ENCODE peak calls at places on chromosome 21, in seven cellular contexts. Y, D, U, S, Z, B and W are unnamed samples.

GRCh38 chr21:45380566-45380965 is 24.4 kb upstream of the COL18A1 start:
- DNase-seq in S (peak), Z (no peak), U (no peak), Y (no peak), B (no peak), D (no peak), W (no peak)

GRCh38 chr21:41678016-41678935 is 88.6 kb downstream of the RIPK4 start:
- DNase-seq in B (no peak), S (no peak), D (no peak), Y (no peak), U (no peak), Z (no peak), W (no peak)

GRCh38 chr21:45246535-45247320 is 41.0 kb downstream of the POFUT2 start:
- DNase-seq in Z (no peak), U (no peak), S (no peak), Y (no peak), D (peak), B (no peak), W (no peak)

GRCh38 chr21:14520535-14520934 is 25.6 kb downstream of the SAMSN1 start:
- DNase-seq in S (peak), D (no peak), Y (no peak), Z (no peak), B (no peak), U (peak), W (peak)

GRCh38 chr21:34959607-34960006 is 89.5 kb downstream of the RUNX1 start:
- DNase-seq in Y (no peak), S (no peak), U (no peak), D (no peak), Z (no peak), B (no peak), W (no peak)

GRCh38 chr21:15774590-15774989 is 44.8 kb downstream of the USP25 start:
- DNase-seq in U (no peak), D (no peak), B (no peak), Z (no peak), S (no peak), Y (no peak), W (no peak)

GRCh38 chr21:45001134-45002095 is 61.6 kb downstream of the SLX9 start:
- DNase-seq in Z (no peak), B (peak), S (peak), U (no peak), D (no peak), Y (no peak), W (no peak)

GRCh38 chr21:8992731-8993174 is 1528.6 kb upstream of the TPTE start:
- DNase-seq in Y (no peak), B (no peak), D (peak), U (no peak), Z (no peak), S (no peak), W (no peak)

GRCh38 chr21:31213787-31214186 is 130.3 kb downstream of the TIAM1 start:
- DNase-seq in D (no peak), Y (no peak), U (no peak), S (no peak), B (no peak), Z (no peak), W (no peak)

GRCh38 chr21:46116846-46117585 is 19.1 kb downstream of the COL6A2 start:
- DNase-seq in Z (no peak), U (no peak), S (peak), B (peak), Y (no peak), D (peak), W (no peak)

GRCh38 chr21:36917487-36918158 is 48.8 kb downstream of the HLCS start:
- DNase-seq in Y (no peak), D (peak), Z (no peak), S (no peak), U (peak), B (no peak), W (no peak)

GRCh38 chr21:43600642-43601397 is 58.5 kb downstream of the HSF2BP start:
- DNase-seq in Z (no peak), S (no peak), D (no peak), U (no peak), B (no peak), Y (no peak), W (no peak)

GRCh38 chr21:15053531-15053930 is 11.3 kb downstream of the NRIP1 start:
- DNase-seq in Y (no peak), D (no peak), B (no peak), S (no peak), Z (no peak), U (no peak), W (no peak)

GRCh38 chr21:41582298-41582840 is 74.4 kb upstream of the TMPRSS2 start:
- DNase-seq in Z (no peak), D (no peak), S (no peak), U (no peak), B (no peak), Y (no peak), W (no peak)

GRCh38 chr21:44485254-44485793 is 30.0 kb downstream of the LRRC3 start:
- DNase-seq in S (no peak), B (no peak), U (no peak), Y (no peak), Z (no peak), D (peak), W (no peak)

GRCh38 chr21:32463367-32463766 is 50.9 kb downstream of the EVA1C start:
- DNase-seq in S (no peak), D (no peak), Z (no peak), Y (no peak), U (no peak), B (no peak), W (no peak)

GRCh38 chr21:37842163-37842919 is 73.9 kb downstream of the KCNJ6 start:
- DNase-seq in B (no peak), U (no peak), Z (no peak), S (no peak), Y (peak), D (no peak), W (no peak)

GRCh38 chr21:45328198-45329087 is 40.7 kb upstream of the POFUT2 start:
- DNase-seq in B (no peak), S (no peak), Z (no peak), U (no peak), Y (no peak), D (no peak), W (no peak)

GRCh38 chr21:31293986-31294385 is 50.1 kb downstream of the TIAM1 start:
- DNase-seq in S (no peak), Z (no peak), D (no peak), B (no peak), Y (no peak), U (no peak), W (no peak)

GRCh38 chr21:27649323-27649722 is 682.4 kb upstream of the ADAMTS5 start:
- DNase-seq in D (no peak), Z (no peak), S (no peak), Y (no peak), U (no peak), B (no peak), W (no peak)

GRCh38 chr21:27154451-27155129 is 187.7 kb upstream of the ADAMTS5 start:
- DNase-seq in Y (no peak), U (no peak), Z (no peak), D (no peak), B (no peak), S (no peak), W (no peak)

GRCh38 chr21:42291003-42291750 is 24.0 kb downstream of the TFF3 start:
- DNase-seq in S (no peak), Y (no peak), U (no peak), B (no peak), D (no peak), Z (no peak), W (no peak)

GRCh38 chr21:45525153-45525909 is 16.9 kb downstream of the SLC19A1 start:
- DNase-seq in Z (no peak), D (no peak), S (peak), U (no peak), B (peak), Y (no peak), W (no peak)

GRCh38 chr21:41441546-41441945 is 15.5 kb downstream of the MX1 start:
- DNase-seq in U (no peak), B (no peak), Y (no peak), Z (no peak), D (no peak), S (peak), W (no peak)

GRCh38 chr21:42440187-42440792 is 36.6 kb downstream of the UBASH3A start:
- DNase-seq in U (no peak), D (no peak), S (no peak), Z (no peak), B (no peak), Y (no peak), W (no peak)

GRCh38 chr21:42466700-42467612 is 29.1 kb downstream of the RSPH1 start:
- DNase-seq in S (peak), U (peak), Z (peak), Y (no peak), B (no peak), D (peak), W (peak)

GRCh38 chr21:37219766-37220432 is 47.2 kb downstream of the VPS26C start:
- DNase-seq in S (no peak), D (no peak), Y (no peak), B (no peak), Z (no peak), U (peak), W (no peak)

GRCh38 chr21:28337319-28337718 is 655.4 kb downstream of the LTN1 start:
- DNase-seq in U (peak), Y (peak), Z (peak), S (no peak), D (no peak), B (no peak), W (no peak)

GRCh38 chr21:39061766-39062165 is 121.5 kb downstream of the PSMG1 start:
- DNase-seq in Y (no peak), U (no peak), B (no peak), S (no peak), Z (no peak), D (no peak), W (no peak)

GRCh38 chr21:37757631-37758376 is 158.5 kb downstream of the KCNJ6 start:
- DNase-seq in Z (peak), D (no peak), U (no peak), B (no peak), Y (no peak), S (no peak), W (no peak)

GRCh38 chr21:41249476-41249875 is 67.1 kb upstream of the FAM3B start:
- DNase-seq in Z (no peak), U (no peak), S (no peak), D (no peak), Y (no peak), B (no peak), W (no peak)

GRCh38 chr21:46066843-46067331 is 31.0 kb upstream of the COL6A2 start:
- DNase-seq in U (no peak), Y (no peak), Z (no peak), B (peak), S (peak), D (peak), W (no peak)

GRCh38 chr21:27570306-27570868 is 603.5 kb upstream of the ADAMTS5 start:
- DNase-seq in Y (peak), B (peak), U (no peak), S (no peak), D (no peak), Z (no peak), W (no peak)

GRCh38 chr21:44017601-44018000 is 5.5 kb downstream of the TRAPPC10 start:
- DNase-seq in Z (no peak), Y (no peak), S (no peak), B (no peak), D (no peak), U (peak), W (no peak)

GRCh38 chr21:35367558-35367957 is 318.5 kb upstream of the RUNX1 start:
- DNase-seq in B (no peak), U (no peak), Y (no peak), D (no peak), S (no peak), Z (no peak), W (no peak)